ENCODE peak calls at places on chromosomes 16 and 17, in eight cellular contexts. A is iris pigment epithelial cell; F is T-cell; I is NCI-H748 treated with DMSO at 0.1 percent for 48 hours; X is effector CD4-positive, alpha-beta T cell; B is uterus; M is posterior vena cava; R is psoas muscle. C is an unnamed sample.

GRCh38 chr16:85085721-85086120 is 26.6 kb downstream of the CIBAR2 start:
- DNase-seq in A (no peak), F (no peak), I (no peak), X (no peak), B (no peak), M (no peak), R (no peak), C (no peak)

GRCh38 chr16:67278773-67279295 is 498 bp upstream of the PLEKHG4 start:
- DNase-seq in A (no peak), F (no peak), I (no peak), X (peak), B (peak), M (peak), R (peak), C (no peak)

GRCh38 chr17:55492951-55493350 is 18.3 kb downstream of the SMIM36 start:
- DNase-seq in A (no peak), F (no peak), I (no peak), X (no peak), B (no peak), M (no peak), R (no peak), C (no peak)

GRCh38 chr16:30368122-30368791 is 2.0 kb downstream of the TBC1D10B start:
- DNase-seq in A (peak), F (no peak), I (no peak), X (no peak), B (no peak), M (no peak), R (no peak), C (no peak)

GRCh38 chr16:23597003-23597756 is 1.1 kb upstream of the NDUFAB1 start:
- DNase-seq in A (peak), F (no peak), I (no peak), X (no peak), B (no peak), M (peak), R (peak), C (no peak)

GRCh38 chr16:80759419-80760162 is 44.8 kb downstream of the CDYL2 start:
- DNase-seq in A (no peak), F (no peak), I (no peak), X (no peak), B (no peak), M (no peak), R (no peak), C (no peak)

GRCh38 chr16:65746941-65747340 is 619.5 kb upstream of the CDH5 start:
- DNase-seq in A (no peak), F (no peak), I (no peak), X (no peak), B (no peak), M (no peak), R (no peak), C (no peak)

GRCh38 chr16:69476920-69477418 is 52.5 kb downstream of the CYB5B start:
- DNase-seq in A (peak), F (no peak), I (no peak), X (no peak), B (no peak), M (no peak), R (no peak), C (peak)

GRCh38 chr16:84283314-84284167 is 11.1 kb upstream of the WFDC1 start:
- DNase-seq in A (no peak), F (no peak), I (no peak), X (no peak), B (no peak), M (no peak), R (no peak), C (no peak)

GRCh38 chr17:49361129-49361901 is 735 bp downstream of the ZNF652 start:
- DNase-seq in A (peak), F (peak), I (peak), X (peak), B (peak), M (peak), R (peak), C (no peak)

GRCh38 chr17:49315974-49316570 is 46.0 kb downstream of the ZNF652 start:
- DNase-seq in A (no peak), F (no peak), I (no peak), X (no peak), B (no peak), M (no peak), R (no peak), C (no peak)

GRCh38 chr16:78102865-78103264 is 3.4 kb downstream of the WWOX start:
- DNase-seq in A (no peak), F (no peak), I (no peak), X (no peak), B (no peak), M (no peak), R (no peak), C (no peak)

GRCh38 chr17:55405600-55405999 is 16.0 kb downstream of the MMD start:
- DNase-seq in A (no peak), F (no peak), I (no peak), X (no peak), B (no peak), M (no peak), R (no peak), C (no peak)

GRCh38 chr17:31802502-31802901 is 56.5 kb downstream of the COPRS start:
- DNase-seq in A (no peak), F (no peak), I (no peak), X (no peak), B (no peak), M (peak), R (no peak), C (no peak)

GRCh38 chr17:20613248-20613647 is 33.7 kb downstream of the CDRT15L2 start:
- DNase-seq in A (no peak), F (no peak), I (no peak), X (no peak), B (no peak), M (no peak), R (no peak), C (no peak)

GRCh38 chr17:17567631-17568030 is 23.9 kb downstream of the PEMT start:
- DNase-seq in A (no peak), F (no peak), I (no peak), X (no peak), B (peak), M (peak), R (peak), C (no peak)

GRCh38 chr16:85398688-85399582 is 214.2 kb upstream of the GSE1 start:
- DNase-seq in A (no peak), F (no peak), I (no peak), X (no peak), B (no peak), M (peak), R (no peak), C (no peak)

GRCh38 chr17:40647549-40648325 is at the start of gene SMARCE1:
- DNase-seq in A (peak), F (peak), I (peak), X (peak), B (peak), M (peak), R (peak), C (peak)

GRCh38 chr16:4718466-4718865 is 15.6 kb downstream of the ANKS3 start:
- DNase-seq in A (no peak), F (no peak), I (no peak), X (no peak), B (no peak), M (no peak), R (no peak), C (no peak)

GRCh38 chr17:57750930-57751329 is 5.8 kb upstream of the CCDC182 start:
- DNase-seq in A (no peak), F (no peak), I (no peak), X (no peak), B (peak), M (no peak), R (no peak), C (no peak)

C was measured in brain pericyte.